ENCODE peak calls at places on chromosomes 11 and 22, in four cellular contexts. One of them, this sample, is unnamed.

GRCh38 chr11:34758262-34758661 is 137.4 kb downstream of the EHF start:
- DNase-seq in ecto neural progenitor cell: no peak
- DNase-seq in left kidney: peak; percentile 7
- DNase-seq in substantia nigra: no peak
- DNase-seq in this sample: peak; percentile 59

GRCh38 chr11:45677811-45678515 is 12.5 kb upstream of the CHST1 start:
- DNase-seq in left kidney: no peak
- DNase-seq in substantia nigra: no peak
- DNase-seq in ecto neural progenitor cell: no peak
- DNase-seq in this sample: no peak

GRCh38 chr22:25747245-25747944 is 5.4 kb downstream of the MYO18B start:
- DNase-seq in substantia nigra: no peak
- DNase-seq in ecto neural progenitor cell: no peak
- DNase-seq in left kidney: no peak
- DNase-seq in this sample: no peak

GRCh38 chr11:108663154-108663877 is 1.6 kb upstream of the DDX10 start:
- DNase-seq in left kidney: no peak
- DNase-seq in ecto neural progenitor cell: no peak
- DNase-seq in substantia nigra: no peak
- DNase-seq in this sample: no peak

GRCh38 chr22:18071968-18072310 is 5.9 kb upstream of the PEX26 start:
- DNase-seq in ecto neural progenitor cell: no peak
- DNase-seq in left kidney: no peak
- DNase-seq in substantia nigra: no peak
- DNase-seq in this sample: no peak

GRCh38 chr11:3156661-3157311 is 8.3 kb downstream of the OSBPL5 start:
- DNase-seq in left kidney: peak; percentile 82
- DNase-seq in substantia nigra: no peak
- DNase-seq in ecto neural progenitor cell: no peak
- DNase-seq in this sample: no peak

GRCh38 chr11:18010977-18011586 is 1.8 kb downstream of the SERGEF start:
- DNase-seq in left kidney: peak; percentile 8
- DNase-seq in ecto neural progenitor cell: no peak
- DNase-seq in substantia nigra: no peak
- DNase-seq in this sample: no peak

GRCh38 chr11:79957702-79958101 is 516.9 kb upstream of the TENM4 start:
- DNase-seq in left kidney: no peak
- DNase-seq in ecto neural progenitor cell: no peak
- DNase-seq in substantia nigra: no peak
- DNase-seq in this sample: no peak

GRCh38 chr11:87926250-87926970 is 248.8 kb downstream of the RAB38 start:
- DNase-seq in left kidney: no peak
- DNase-seq in substantia nigra: no peak
- DNase-seq in ecto neural progenitor cell: no peak
- DNase-seq in this sample: peak; percentile 93

GRCh38 chr11:75428301-75428724 is 4.7 kb downstream of the KLHL35 start:
- DNase-seq in left kidney: peak; percentile 90
- DNase-seq in substantia nigra: peak; percentile 10
- DNase-seq in ecto neural progenitor cell: no peak
- DNase-seq in this sample: no peak

GRCh38 chr11:93672280-93672679 is 10.8 kb downstream of the CEP295 start:
- DNase-seq in substantia nigra: no peak
- DNase-seq in ecto neural progenitor cell: no peak
- DNase-seq in left kidney: no peak
- DNase-seq in this sample: no peak

GRCh38 chr11:128336203-128336602 is 251.2 kb downstream of the ETS1 start:
- DNase-seq in ecto neural progenitor cell: no peak
- DNase-seq in left kidney: peak; percentile 88
- DNase-seq in substantia nigra: no peak
- DNase-seq in this sample: peak; percentile 98

GRCh38 chr22:47582067-47582466 is 819.6 kb downstream of the TBC1D22A start:
- DNase-seq in substantia nigra: no peak
- DNase-seq in left kidney: no peak
- DNase-seq in ecto neural progenitor cell: no peak
- DNase-seq in this sample: no peak

GRCh38 chr22:47564651-47565050 is 802.2 kb downstream of the TBC1D22A start:
- DNase-seq in left kidney: peak; percentile 30
- DNase-seq in substantia nigra: no peak
- DNase-seq in ecto neural progenitor cell: no peak
- DNase-seq in this sample: peak; percentile 15

GRCh38 chr11:8807544-8808225 is 103.3 kb upstream of the AKIP1 start:
- DNase-seq in ecto neural progenitor cell: no peak
- DNase-seq in left kidney: no peak
- DNase-seq in substantia nigra: no peak
- DNase-seq in this sample: no peak

GRCh38 chr11:117072517-117073218 is 25.6 kb downstream of the SIK3 start:
- DNase-seq in ecto neural progenitor cell: no peak
- DNase-seq in substantia nigra: no peak
- DNase-seq in left kidney: no peak
- DNase-seq in this sample: no peak

GRCh38 chr11:114684636-114685035 is 6.3 kb downstream of the NXPE2 start:
- DNase-seq in ecto neural progenitor cell: no peak
- DNase-seq in substantia nigra: no peak
- DNase-seq in left kidney: no peak
- DNase-seq in this sample: no peak

This sample was measured in islet precursor cell.